ENCODE peak calls at places on chromosome 11, in nine cellular contexts. Z, E, I, C, X, M, S, F and A are unnamed samples.

GRCh38 chr11:115226556-115226955 is 277.7 kb downstream of the CADM1 start:
- DNase-seq in Z (no peak), E (no peak), I (no peak), C (peak), X (no peak), M (no peak), S (no peak), F (no peak), A (peak)

GRCh38 chr11:126410649-126411048 is 55.2 kb downstream of the ST3GAL4 start:
- DNase-seq in Z (peak), E (peak), I (peak), C (no peak), X (no peak), M (no peak), S (no peak), F (no peak), A (no peak)

GRCh38 chr11:7020183-7020917 is at the start of the genes NLRP14 and ZNF214:
- DNase-seq in Z (peak), E (peak), I (peak), C (peak), X (peak), M (peak), S (peak), F (peak), A (peak)

GRCh38 chr11:108177570-108177969 is 44.9 kb downstream of the NPAT start:
- DNase-seq in Z (no peak), E (no peak), I (no peak), C (no peak), X (no peak), M (no peak), S (no peak), F (no peak), A (no peak)

GRCh38 chr11:113831314-113831713 is 44.1 kb downstream of the USP28 start:
- DNase-seq in Z (no peak), E (no peak), I (no peak), C (no peak), X (no peak), M (no peak), S (no peak), F (no peak), A (no peak)

GRCh38 chr11:97143463-97143862 is 753.6 kb downstream of the JRKL start:
- DNase-seq in Z (no peak), E (no peak), I (no peak), C (no peak), X (no peak), M (no peak), S (no peak), F (no peak), A (no peak)

GRCh38 chr11:113341388-113342165 is 27.2 kb downstream of the TTC12 start:
- DNase-seq in Z (no peak), E (no peak), I (no peak), C (no peak), X (no peak), M (no peak), S (no peak), F (no peak), A (no peak)

GRCh38 chr11:103202048-103202651 is 92.9 kb downstream of the DYNC2H1 start:
- DNase-seq in Z (no peak), E (peak), I (no peak), C (peak), X (no peak), M (no peak), S (peak), F (no peak), A (peak)

GRCh38 chr11:64321533-64321932 is 3.6 kb downstream of the PRDX5 start:
- DNase-seq in Z (no peak), E (no peak), I (no peak), C (no peak), X (no peak), M (peak), S (peak), F (peak), A (peak)

GRCh38 chr11:134118016-134118415 is 49.1 kb downstream of the JAM3 start:
- DNase-seq in Z (no peak), E (no peak), I (no peak), C (no peak), X (no peak), M (no peak), S (no peak), F (no peak), A (peak)

GRCh38 chr11:47611240-47611863 is 17.1 kb upstream of the C1QTNF4 start:
- DNase-seq in Z (no peak), E (no peak), I (no peak), C (no peak), X (no peak), M (no peak), S (no peak), F (no peak), A (no peak)

GRCh38 chr11:119589011-119589410 is 140.0 kb downstream of the NECTIN1 start:
- DNase-seq in Z (no peak), E (no peak), I (no peak), C (no peak), X (no peak), M (no peak), S (no peak), F (no peak), A (no peak)

GRCh38 chr11:57885298-57886035 is 123.9 kb downstream of the CTNND1 start:
- DNase-seq in Z (no peak), E (peak), I (no peak), C (peak), X (no peak), M (peak), S (peak), F (no peak), A (peak)

GRCh38 chr11:75155570-75156422 is 4.9 kb downstream of the SLCO2B1 start:
- DNase-seq in Z (no peak), E (no peak), I (no peak), C (no peak), X (no peak), M (peak), S (no peak), F (no peak), A (no peak)

GRCh38 chr11:56841210-56841810 is 92.8 kb upstream of the OR9G4 start:
- DNase-seq in Z (no peak), E (peak), I (no peak), C (peak), X (peak), M (peak), S (peak), F (peak), A (peak)

GRCh38 chr11:71447791-71448256 is 369 bp downstream of the DHCR7 start:
- DNase-seq in Z (peak), E (no peak), I (no peak), C (peak), X (no peak), M (peak), S (no peak), F (no peak), A (peak)

GRCh38 chr11:133681901-133682300 is 149.6 kb upstream of the OPCML start:
- DNase-seq in Z (no peak), E (no peak), I (no peak), C (peak), X (no peak), M (no peak), S (no peak), F (no peak), A (no peak)

GRCh38 chr11:133605493-133605892 is 73.2 kb upstream of the OPCML start:
- DNase-seq in Z (no peak), E (no peak), I (no peak), C (no peak), X (no peak), M (no peak), S (no peak), F (no peak), A (no peak)

GRCh38 chr11:78350101-78350645 is 67.4 kb downstream of the GAB2 start:
- DNase-seq in Z (no peak), E (peak), I (no peak), C (peak), X (no peak), M (peak), S (no peak), F (no peak), A (no peak)

GRCh38 chr11:69240332-69241074 is 53.5 kb upstream of the MYEOV start:
- DNase-seq in Z (peak), E (peak), I (no peak), C (peak), X (peak), M (peak), S (peak), F (no peak), A (peak)

GRCh38 chr11:105189586-105189985 is 50.0 kb upstream of the CARD18 start:
- DNase-seq in Z (no peak), E (peak), I (no peak), C (no peak), X (no peak), M (peak), S (no peak), F (no peak), A (peak)

GRCh38 chr11:33996498-33997454 is 54.8 kb upstream of the CAPRIN1 start:
- DNase-seq in Z (no peak), E (peak), I (peak), C (peak), X (peak), M (peak), S (peak), F (peak), A (peak)

GRCh38 chr11:115321602-115322289 is 182.5 kb downstream of the CADM1 start:
- DNase-seq in Z (no peak), E (no peak), I (no peak), C (no peak), X (no peak), M (no peak), S (no peak), F (no peak), A (no peak)

GRCh38 chr11:119608781-119609180 is 120.2 kb downstream of the NECTIN1 start:
- DNase-seq in Z (no peak), E (no peak), I (no peak), C (peak), X (no peak), M (no peak), S (no peak), F (no peak), A (no peak)

GRCh38 chr11:12087075-12087775 is 23.2 kb upstream of the MICAL2 start:
- DNase-seq in Z (no peak), E (peak), I (no peak), C (peak), X (no peak), M (peak), S (peak), F (peak), A (peak)
- TF ChIP-seq CTCF in Z (no peak), E (peak), I (no peak), C (no peak), X (no peak), M (no peak), S (peak), F (peak), A (peak)

DNA sequence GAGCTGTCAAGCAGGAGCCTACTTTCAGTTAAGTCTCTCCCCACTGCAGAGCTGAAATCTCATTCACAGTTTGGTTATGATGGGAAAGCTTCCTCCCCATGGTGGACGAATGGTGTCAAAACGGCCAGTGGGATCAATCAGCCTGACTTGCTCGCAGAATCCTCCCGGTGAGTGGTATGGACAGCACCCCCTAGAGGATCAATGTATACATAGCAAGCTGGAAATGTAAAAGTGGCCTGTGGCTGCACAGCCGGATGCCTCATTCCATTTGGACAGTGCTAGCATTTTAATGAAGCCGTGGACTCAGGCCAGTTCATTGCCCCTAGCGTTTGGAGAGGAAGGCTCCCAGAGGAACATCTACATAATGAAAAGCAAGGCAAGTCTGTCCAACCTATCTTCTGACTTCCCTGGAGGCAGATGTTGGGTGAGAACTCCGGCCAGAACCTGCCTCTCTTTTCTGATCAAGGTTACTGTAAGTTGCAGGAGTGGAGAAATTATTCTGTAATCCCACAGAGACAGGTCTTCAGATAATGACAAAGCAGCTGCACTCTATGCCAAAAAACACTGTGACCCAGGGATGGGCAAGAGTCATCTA is 942.3 kb downstream of the NTM start:
- DNase-seq in Z (no peak), E (peak), I (no peak), C (peak), X (no peak), M (peak), S (no peak), F (no peak), A (peak)
- H3K4me3 ChIP-seq in Z (no peak), E (no peak), I (no peak), C (no peak), X (no peak), M (no peak), S (no peak), F (no peak), A (no peak)

GRCh38 chr11:66362481-66363147 is 8.9 kb downstream of the SLC29A2 start:
- DNase-seq in Z (no peak), E (no peak), I (no peak), C (no peak), X (no peak), M (no peak), S (no peak), F (peak), A (no peak)

GRCh38 chr11:66365166-66365565 is 6.4 kb downstream of the SLC29A2 start:
- DNase-seq in Z (no peak), E (no peak), I (no peak), C (no peak), X (no peak), M (no peak), S (no peak), F (no peak), A (no peak)

GRCh38 chr11:66365711-66366619 is 5.6 kb downstream of the SLC29A2 start:
- DNase-seq in Z (no peak), E (no peak), I (no peak), C (no peak), X (no peak), M (no peak), S (no peak), F (no peak), A (no peak)

GRCh38 chr11:66363187-66363601 is 8.4 kb downstream of the SLC29A2 start:
- DNase-seq in Z (no peak), E (no peak), I (peak), C (no peak), X (no peak), M (no peak), S (no peak), F (peak), A (no peak)

DNA sequence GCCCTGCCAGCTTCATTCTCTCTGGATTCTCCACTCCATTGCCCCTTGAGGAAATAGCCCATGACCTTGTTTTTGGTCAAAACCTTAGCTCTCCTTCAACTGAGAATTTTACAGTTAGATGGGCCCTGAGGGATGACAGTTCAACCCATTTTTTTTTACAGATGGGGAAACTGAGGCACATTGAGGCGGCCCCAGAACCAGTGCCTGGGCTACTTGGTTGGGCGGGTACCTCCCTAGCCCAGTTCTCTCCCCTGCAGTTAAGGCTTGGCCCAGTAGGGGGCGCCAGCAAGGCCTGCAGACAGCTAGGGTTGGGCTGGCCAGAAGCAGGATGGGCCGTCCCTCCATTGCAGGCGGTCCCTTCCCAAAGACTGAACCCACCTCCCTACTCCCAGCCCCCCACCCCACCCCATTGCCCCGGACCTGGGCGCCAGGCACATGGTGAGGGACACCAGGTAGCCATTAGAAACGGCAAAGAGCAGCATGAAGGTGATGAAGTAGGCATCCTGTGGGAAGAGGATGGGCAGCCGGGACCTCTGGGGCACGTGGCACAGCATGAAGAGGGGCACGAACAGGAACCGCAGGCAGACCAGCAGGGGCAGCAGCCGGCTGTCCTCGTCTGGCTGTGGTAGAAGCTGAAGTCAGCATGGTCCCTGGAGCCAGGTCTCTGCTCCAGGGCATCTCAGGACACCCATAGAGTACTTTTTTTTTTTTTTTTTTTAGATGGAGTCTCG is 7.6 kb downstream of the SLC29A2 start:
- DNase-seq in Z (no peak), E (no peak), I (peak), C (peak), X (no peak), M (peak), S (peak), F (no peak), A (peak)
- TF ChIP-seq CTCF in Z (peak), E (peak), I (peak), C (peak), X (peak), M (peak), S (peak), F (peak), A (peak)

DNA sequence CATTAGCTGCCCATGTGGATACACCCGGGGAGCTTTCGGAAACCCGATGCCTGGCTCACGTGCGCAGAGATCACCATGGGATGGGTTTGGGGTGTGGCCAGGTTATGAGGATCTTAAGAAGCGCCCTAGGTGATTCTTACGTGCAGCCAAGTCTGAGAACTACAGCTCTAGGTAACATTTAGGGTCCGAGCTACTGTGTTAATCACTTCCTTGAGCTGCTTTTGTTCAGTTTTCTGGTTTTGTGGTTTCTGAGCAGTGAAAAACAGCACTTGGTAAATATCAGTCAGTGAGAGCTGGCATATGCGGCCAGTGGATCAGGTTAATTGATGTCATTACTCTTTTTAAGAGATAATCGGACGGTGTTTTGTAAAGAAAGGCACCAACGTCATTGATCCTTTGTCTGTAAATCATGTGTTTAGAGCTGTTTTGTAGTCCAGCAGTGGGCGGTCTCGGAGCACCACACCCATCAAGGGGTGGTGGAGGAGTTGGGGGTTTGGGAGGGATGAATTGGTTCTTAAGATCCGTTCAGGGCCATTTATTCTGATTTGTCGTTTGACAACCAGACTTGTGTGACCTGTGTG is 61.7 kb upstream of the SORL1-AS1 start:
- DNase-seq in Z (no peak), E (no peak), I (no peak), C (no peak), X (no peak), M (no peak), S (no peak), F (no peak), A (peak)
- H3K4me3 ChIP-seq in Z (no peak), E (no peak), I (no peak), C (no peak), X (no peak), M (no peak), S (no peak), F (no peak), A (no peak)

DNA sequence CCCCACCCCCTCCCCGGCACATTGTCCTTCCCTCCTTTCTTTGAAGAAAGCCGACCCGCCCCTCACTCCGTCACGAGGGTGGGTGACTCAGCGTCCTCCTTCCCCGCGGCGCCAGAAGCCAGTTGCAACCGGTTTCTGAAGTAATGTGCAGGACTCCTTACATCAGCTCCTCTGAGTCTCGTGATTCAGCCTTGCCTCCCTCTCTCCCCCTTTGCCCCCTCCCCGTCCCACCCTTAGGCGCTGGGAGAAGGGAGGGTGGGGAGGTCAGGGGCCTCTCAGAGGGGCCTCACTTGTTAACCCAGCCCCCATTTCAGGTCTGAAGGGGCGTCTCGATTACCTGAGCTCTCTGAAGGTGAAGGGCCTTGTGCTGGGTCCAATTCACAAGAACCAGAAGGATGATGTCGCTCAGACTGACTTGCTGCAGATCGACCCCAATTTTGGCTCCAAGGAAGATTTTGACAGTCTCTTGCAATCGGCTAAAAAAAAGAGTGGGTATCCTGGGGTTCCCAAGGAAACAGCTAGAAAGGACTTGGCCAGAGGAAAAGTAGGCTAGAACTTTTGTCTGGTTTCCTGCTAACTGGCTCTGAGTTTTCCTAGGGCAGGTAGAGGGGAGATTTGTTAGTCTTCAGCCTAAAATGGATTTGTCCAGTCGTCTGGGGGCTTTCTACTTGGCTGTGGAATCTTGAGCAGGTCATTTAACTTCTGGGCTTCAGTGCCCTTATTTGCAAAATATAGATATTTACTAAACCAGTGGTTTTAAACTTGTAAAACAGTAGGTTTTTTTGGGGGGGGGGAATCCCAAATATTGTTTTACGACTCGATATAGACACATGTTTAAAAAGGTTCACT is 1.1 kb downstream of the SLC3A2 start:
- DNase-seq in Z (peak), E (peak), I (peak), C (peak), X (peak), M (peak), S (peak), F (peak), A (peak)
- TF ChIP-seq CTCF in Z (no peak), E (no peak), I (no peak), C (no peak), X (no peak), M (no peak), S (peak), F (no peak), A (no peak)

DNA sequence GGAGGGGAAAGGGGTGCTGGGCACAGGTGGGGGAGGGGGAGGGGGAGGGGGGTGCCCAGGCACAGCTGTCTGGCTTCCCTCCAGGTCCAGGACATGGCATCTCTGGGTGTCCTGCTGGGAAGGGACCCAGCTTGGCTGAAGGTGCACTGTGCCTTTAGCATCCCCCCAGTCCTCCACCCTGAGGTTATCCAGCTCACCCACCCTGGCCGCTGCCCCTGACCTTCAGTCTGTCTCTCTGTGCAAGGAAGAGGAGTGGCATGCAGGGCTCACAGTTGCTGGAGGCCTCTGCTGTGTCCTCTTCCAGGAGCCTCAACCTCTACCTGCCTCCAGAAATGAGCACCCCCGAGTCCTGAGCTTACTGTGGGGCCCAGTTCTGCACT is 9.4 kb upstream of the CTSD start:
- DNase-seq in Z (peak), E (no peak), I (no peak), C (no peak), X (peak), M (no peak), S (no peak), F (no peak), A (no peak)
- H3K4me3 ChIP-seq in Z (no peak), E (no peak), I (no peak), C (no peak), X (no peak), M (no peak), S (no peak), F (no peak), A (no peak)

DNA sequence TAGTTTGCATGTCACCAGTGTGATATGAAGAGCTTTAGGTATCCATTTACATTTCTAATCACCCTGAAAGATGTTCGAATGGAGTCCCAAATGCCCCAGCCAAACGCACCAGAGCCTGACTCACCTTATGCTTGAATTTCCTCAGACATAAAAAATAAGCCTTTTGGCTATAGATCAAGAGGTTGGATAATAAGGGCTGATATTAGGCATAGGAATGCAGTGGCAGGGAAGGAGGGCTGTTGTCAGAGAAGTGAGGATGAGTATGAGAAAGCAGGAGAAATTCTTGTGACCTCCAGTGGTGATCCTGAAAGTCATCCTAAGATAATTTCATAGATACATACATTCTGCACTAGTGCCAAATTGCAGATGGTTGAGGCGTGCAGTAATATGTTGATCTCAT is 264.6 kb downstream of the NELL1 start:
- DNase-seq in Z (no peak), E (no peak), I (no peak), C (no peak), X (no peak), M (no peak), S (no peak), F (no peak), A (no peak)
- TF ChIP-seq CTCF in Z (no peak), E (no peak), I (no peak), C (no peak), X (no peak), M (no peak), S (no peak), F (no peak), A (no peak)